ENCODE peak calls at places on chromosomes 4 and X, in five cellular contexts. U is endothelial cell of umbilical vein, P is heart left ventricle, D is pancreas, S is hepatocyte. V is an unnamed sample.

GRCh38 chr4:147793973-147794690 is 62.2 kb downstream of the ARHGAP10 start:
- DNase-seq in U (no peak), P (no peak), D (no peak), S (no peak), V (no peak)

GRCh38 chrX:72045552-72046277 is 86.0 kb downstream of the RTL5 start:
- DNase-seq in D (no peak), U (peak), P (no peak), S (no peak), V (peak)

GRCh38 chr4:42579903-42580302 is 77.0 kb downstream of the ATP8A1 start:
- DNase-seq in P (no peak), D (no peak), S (no peak), U (no peak), V (no peak)

GRCh38 chr4:77047037-77047436 is 28.8 kb downstream of the CCNI start:
- DNase-seq in U (peak), P (no peak), S (peak), D (no peak), V (no peak)

GRCh38 chrX:151151668-151152267 is 24.6 kb upstream of the GPR50 start:
- DNase-seq in D (peak), U (peak), S (peak), P (no peak), V (peak)

GRCh38 chr4:2339458-2340271 is 77.8 kb upstream of the MXD4 start:
- DNase-seq in P (no peak), S (no peak), D (no peak), U (no peak), V (no peak)

GRCh38 chrX:106300656-106301055 is 132.6 kb downstream of the PWWP3B start:
- DNase-seq in S (no peak), D (no peak), U (no peak), P (no peak), V (peak)

GRCh38 chr4:172751550-172751949 is 417.1 kb upstream of the GALNT7 start:
- DNase-seq in S (no peak), U (no peak), D (no peak), P (no peak), V (no peak)

GRCh38 chrX:71606536-71607216 is 11.6 kb downstream of the CXCR3 start:
- DNase-seq in S (no peak), D (no peak), U (peak), P (no peak), V (no peak)

GRCh38 chr4:183100298-183100599 is 1.2 kb downstream of the WWC2 start:
- DNase-seq in D (no peak), P (no peak), S (no peak), U (no peak), V (no peak)
- H3K27ac ChIP-seq in D (peak), P (no peak), S (no peak), U (peak), V (no peak)

GRCh38 chr4:37673523-37674192 is 12.5 kb downstream of the RELL1 start:
- DNase-seq in P (no peak), D (no peak), U (peak), S (no peak), V (no peak)
- H3K27ac ChIP-seq in P (no peak), D (no peak), U (no peak), S (peak), V (no peak)

GRCh38 chr4:159435561-159436023 is 332.7 kb downstream of the RAPGEF2 start:
- DNase-seq in P (no peak), D (no peak), S (no peak), U (peak), V (no peak)
- H3K27ac ChIP-seq in P (no peak), D (no peak), S (no peak), U (peak), V (peak)

DNA sequence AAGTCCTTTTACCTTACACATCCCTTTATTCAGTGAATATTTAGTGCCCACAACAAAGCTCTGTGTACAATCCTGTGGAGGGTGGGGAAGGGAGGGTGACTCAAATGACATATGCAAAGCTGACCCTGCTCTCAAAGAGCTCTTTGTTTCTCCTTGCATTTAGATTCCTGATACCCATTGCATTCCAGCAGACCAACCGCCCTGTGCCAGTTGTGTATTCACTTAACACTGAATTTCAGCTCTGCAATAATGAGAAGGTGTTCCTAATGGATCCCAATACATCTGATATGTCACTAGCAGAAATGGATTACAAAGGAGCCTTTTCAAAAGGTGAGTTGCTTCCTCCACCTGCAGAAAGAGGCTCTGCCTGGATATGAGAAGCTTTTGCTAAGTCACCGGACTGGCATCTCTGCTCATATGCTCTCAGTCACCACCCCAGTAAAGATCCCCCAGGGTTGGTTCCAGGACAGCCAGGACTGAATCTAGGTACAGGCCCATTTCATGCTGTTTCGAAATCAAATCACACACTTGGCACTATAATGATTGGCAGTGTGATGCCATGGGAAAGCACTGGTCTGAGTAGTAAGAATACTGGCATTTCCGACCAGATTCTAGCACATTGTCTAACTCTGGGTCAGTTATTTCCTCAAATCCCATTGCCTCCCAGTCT is 17.1 kb upstream of the ANXA3 start:
- DNase-seq in P (no peak), S (no peak), U (no peak), D (peak), V (peak)
- H3K27ac ChIP-seq in P (no peak), S (no peak), U (no peak), D (peak), V (peak)

GRCh38 chrX:12372111-12372510 is 233.8 kb downstream of the FRMPD4 start:
- DNase-seq in S (no peak), D (no peak), U (no peak), P (no peak), V (peak)
- H3K27ac ChIP-seq in S (no peak), D (no peak), U (no peak), P (no peak), V (peak)